ENCODE peak calls at places on chromosomes 13 and 19, in eight cellular contexts. T is ELR; C is fibroblast of mammary gland; Z is HT1080; K is mesothelial cell of epicardium; M is activated CD4-positive, alpha-beta memory T cell treated with anti-CD3 and anti-CD28 coated beads for 36 hours; S is neural crest cell; P is CD8-positive, alpha-beta T cell. O is an unnamed sample.

GRCh38 chr19:8526345-8527062 is 12.5 kb upstream of the ZNF414 start:
- DNase-seq in T (peak), C (peak), Z (no peak), K (peak), M (no peak), S (peak), P (no peak), O (peak)

GRCh38 chr13:24066405-24067292 is 93.9 kb upstream of the SPATA13 start:
- DNase-seq in T (no peak), C (no peak), Z (no peak), K (no peak), M (no peak), S (no peak), P (no peak), O (no peak)

GRCh38 chr19:46716013-46716671 is 772 bp downstream of the PRKD2 start:
- DNase-seq in T (peak), C (no peak), Z (no peak), K (no peak), M (peak), S (peak), P (no peak), O (no peak)

GRCh38 chr19:29524201-29524911 is 1.4 kb upstream of the VSTM2B start:
- DNase-seq in T (no peak), C (no peak), Z (no peak), K (no peak), M (no peak), S (no peak), P (no peak), O (no peak)

GRCh38 chr19:35501684-35502083 is 11.4 kb upstream of the KRTDAP start:
- DNase-seq in T (no peak), C (peak), Z (peak), K (no peak), M (no peak), S (no peak), P (no peak), O (no peak)

GRCh38 chr13:66520511-66521390 is 709.4 kb downstream of the PCDH9 start:
- DNase-seq in T (no peak), C (no peak), Z (no peak), K (no peak), M (no peak), S (no peak), P (no peak), O (no peak)

GRCh38 chr19:53870485-53870844 is 2.8 kb downstream of the MYADM start:
- DNase-seq in T (no peak), C (no peak), Z (no peak), K (no peak), M (no peak), S (no peak), P (no peak), O (no peak)

GRCh38 chr13:113448545-113448884 is 4.8 kb downstream of the ADPRHL1 start:
- DNase-seq in T (no peak), C (no peak), Z (no peak), K (no peak), M (no peak), S (no peak), P (no peak), O (no peak)

GRCh38 chr13:24068472-24068871 is 92.0 kb upstream of the SPATA13 start:
- DNase-seq in T (no peak), C (no peak), Z (no peak), K (no peak), M (no peak), S (no peak), P (no peak), O (no peak)

GRCh38 chr13:45931211-45931610 is 79.7 kb upstream of the SIAH3 start:
- DNase-seq in T (no peak), C (no peak), Z (no peak), K (no peak), M (no peak), S (no peak), P (no peak), O (no peak)

GRCh38 chr19:14349426-14349825 is 31.8 kb upstream of the ADGRE5 start:
- DNase-seq in T (no peak), C (no peak), Z (no peak), K (no peak), M (peak), S (no peak), P (no peak), O (no peak)

GRCh38 chr13:76023644-76024043 is 387.5 kb downstream of the LMO7 start:
- DNase-seq in T (peak), C (no peak), Z (peak), K (no peak), M (no peak), S (no peak), P (no peak), O (no peak)

GRCh38 chr13:24043590-24044350 is 116.8 kb upstream of the SPATA13 start:
- DNase-seq in T (no peak), C (no peak), Z (no peak), K (no peak), M (no peak), S (no peak), P (no peak), O (no peak)

GRCh38 chr13:23505007-23505406 is 65.2 kb upstream of the TNFRSF19 start:
- DNase-seq in T (peak), C (peak), Z (no peak), K (no peak), M (no peak), S (no peak), P (no peak), O (no peak)

GRCh38 chr13:67048084-67048792 is 181.9 kb downstream of the PCDH9 start:
- DNase-seq in T (peak), C (peak), Z (peak), K (no peak), M (no peak), S (no peak), P (no peak), O (no peak)

GRCh38 chr13:96089749-96090239 is at the start of gene HS6ST3:
- DNase-seq in T (peak), C (no peak), Z (peak), K (peak), M (no peak), S (peak), P (no peak), O (no peak)

GRCh38 chr19:4140237-4140711 is 13.2 kb upstream of the CREB3L3 start:
- DNase-seq in T (peak), C (peak), Z (peak), K (no peak), M (peak), S (peak), P (no peak), O (peak)

GRCh38 chr13:93231867-93232266 is 5.3 kb downstream of the GPC6 start:
- DNase-seq in T (no peak), C (no peak), Z (no peak), K (no peak), M (no peak), S (no peak), P (no peak), O (no peak)

GRCh38 chr13:79736356-79736755 is 255.4 kb downstream of the NDFIP2 start:
- DNase-seq in T (no peak), C (no peak), Z (no peak), K (no peak), M (no peak), S (no peak), P (no peak), O (no peak)

GRCh38 chr13:77374786-77375185 is 47.9 kb upstream of the MYCBP2 start:
- DNase-seq in T (no peak), C (no peak), Z (no peak), K (no peak), M (peak), S (no peak), P (no peak), O (no peak)

GRCh38 chr13:64704121-64704520 is 2526.0 kb downstream of the PCDH9 start:
- DNase-seq in T (no peak), C (no peak), Z (no peak), K (no peak), M (no peak), S (no peak), P (no peak), O (no peak)

GRCh38 chr13:107743983-107744382 is 471.4 kb downstream of the LIG4 start:
- DNase-seq in T (no peak), C (peak), Z (peak), K (no peak), M (no peak), S (no peak), P (no peak), O (no peak)

GRCh38 chr13:86757236-86757978 is 913.8 kb upstream of the SLITRK5 start:
- DNase-seq in T (peak), C (no peak), Z (peak), K (no peak), M (peak), S (no peak), P (no peak), O (no peak)

O was measured in HTR-8/SVneo.